ENCODE peak calls at places on chromosome 17, in seven cellular contexts. One of them, this sample, is unnamed.

GRCh38 chr17:11705111-11705510 is 106.8 kb downstream of the DNAH9 start:
- DNase-seq in small intestine: peak
- DNase-seq in ureter: no peak
- DNase-seq in posterior vena cava: no peak
- DNase-seq in KBM-7: no peak
- DNase-seq in effector CD4-positive, alpha-beta T cell: no peak
- DNase-seq in NCI-H1436: no peak
- DNase-seq in this sample: no peak

GRCh38 chr17:80441133-80441578 is 26.2 kb downstream of the ENDOV start:
- DNase-seq in small intestine: no peak
- DNase-seq in NCI-H1436: peak
- DNase-seq in effector CD4-positive, alpha-beta T cell: peak
- DNase-seq in ureter: no peak
- DNase-seq in posterior vena cava: no peak
- DNase-seq in KBM-7: peak
- DNase-seq in this sample: peak

GRCh38 chr17:60391419-60392041 is 403 bp downstream of the USP32 start:
- DNase-seq in ureter: no peak
- DNase-seq in small intestine: no peak
- DNase-seq in KBM-7: peak
- DNase-seq in NCI-H1436: peak
- DNase-seq in effector CD4-positive, alpha-beta T cell: no peak
- DNase-seq in posterior vena cava: no peak
- DNase-seq in this sample: peak

GRCh38 chr17:42286411-42287295 is 1.6 kb upstream of the STAT5A start:
- DNase-seq in NCI-H1436: no peak
- DNase-seq in small intestine: no peak
- DNase-seq in posterior vena cava: peak
- DNase-seq in effector CD4-positive, alpha-beta T cell: no peak
- DNase-seq in ureter: peak
- DNase-seq in KBM-7: no peak
- DNase-seq in this sample: no peak

GRCh38 chr17:66842959-66843358 is 8.0 kb downstream of the CACNG5 start:
- DNase-seq in effector CD4-positive, alpha-beta T cell: no peak
- DNase-seq in posterior vena cava: peak
- DNase-seq in NCI-H1436: no peak
- DNase-seq in KBM-7: no peak
- DNase-seq in small intestine: no peak
- DNase-seq in ureter: no peak
- DNase-seq in this sample: no peak

GRCh38 chr17:9899280-9900018 is 5.6 kb downstream of the RCVRN start:
- DNase-seq in NCI-H1436: no peak
- DNase-seq in KBM-7: no peak
- DNase-seq in ureter: no peak
- DNase-seq in small intestine: no peak
- DNase-seq in posterior vena cava: peak
- DNase-seq in effector CD4-positive, alpha-beta T cell: no peak
- DNase-seq in this sample: no peak

GRCh38 chr17:8275421-8276290 is 12.8 kb upstream of the RANGRF start:
- DNase-seq in effector CD4-positive, alpha-beta T cell: no peak
- DNase-seq in posterior vena cava: no peak
- DNase-seq in small intestine: no peak
- DNase-seq in NCI-H1436: no peak
- DNase-seq in KBM-7: no peak
- DNase-seq in ureter: no peak
- DNase-seq in this sample: no peak

GRCh38 chr17:31433091-31433790 is 41.8 kb downstream of the RAB11FIP4 start:
- DNase-seq in KBM-7: peak
- DNase-seq in NCI-H1436: no peak
- DNase-seq in effector CD4-positive, alpha-beta T cell: peak
- DNase-seq in ureter: no peak
- DNase-seq in small intestine: peak
- DNase-seq in posterior vena cava: no peak
- DNase-seq in this sample: no peak

GRCh38 chr17:27985306-27985705 is 57.2 kb upstream of the NLK start:
- DNase-seq in KBM-7: peak
- DNase-seq in ureter: no peak
- DNase-seq in small intestine: no peak
- DNase-seq in effector CD4-positive, alpha-beta T cell: no peak
- DNase-seq in posterior vena cava: no peak
- DNase-seq in NCI-H1436: peak
- DNase-seq in this sample: no peak

GRCh38 chr17:63545302-63545928 is 4.9 kb upstream of the DCAF7 start:
- DNase-seq in posterior vena cava: peak
- DNase-seq in effector CD4-positive, alpha-beta T cell: no peak
- DNase-seq in small intestine: no peak
- DNase-seq in NCI-H1436: no peak
- DNase-seq in ureter: no peak
- DNase-seq in KBM-7: no peak
- DNase-seq in this sample: no peak

GRCh38 chr17:41734139-41734948 is at the start of gene HAP1:
- DNase-seq in ureter: no peak
- DNase-seq in effector CD4-positive, alpha-beta T cell: no peak
- DNase-seq in KBM-7: peak
- DNase-seq in NCI-H1436: no peak
- DNase-seq in posterior vena cava: peak
- DNase-seq in small intestine: no peak
- DNase-seq in this sample: peak

GRCh38 chr17:19362293-19363113 is at the start of gene B9D1:
- DNase-seq in posterior vena cava: peak
- DNase-seq in KBM-7: peak
- DNase-seq in effector CD4-positive, alpha-beta T cell: peak
- DNase-seq in NCI-H1436: peak
- DNase-seq in small intestine: peak
- DNase-seq in ureter: peak
- DNase-seq in this sample: peak

GRCh38 chr17:60253048-60253447 is 103.3 kb downstream of the CA4 start:
- DNase-seq in ureter: no peak
- DNase-seq in effector CD4-positive, alpha-beta T cell: no peak
- DNase-seq in posterior vena cava: no peak
- DNase-seq in KBM-7: no peak
- DNase-seq in small intestine: no peak
- DNase-seq in NCI-H1436: no peak
- DNase-seq in this sample: no peak

GRCh38 chr17:68771867-68772515 is 170.8 kb upstream of the FAM20A start:
- DNase-seq in small intestine: peak
- DNase-seq in effector CD4-positive, alpha-beta T cell: no peak
- DNase-seq in NCI-H1436: peak
- DNase-seq in ureter: no peak
- DNase-seq in posterior vena cava: no peak
- DNase-seq in KBM-7: peak
- DNase-seq in this sample: no peak

GRCh38 chr17:7266784-7267183 is 4.5 kb upstream of the CLDN7 start:
- DNase-seq in effector CD4-positive, alpha-beta T cell: no peak
- DNase-seq in small intestine: no peak
- DNase-seq in posterior vena cava: no peak
- DNase-seq in NCI-H1436: no peak
- DNase-seq in ureter: no peak
- DNase-seq in KBM-7: no peak
- DNase-seq in this sample: no peak

GRCh38 chr17:35084987-35085386 is 21.5 kb upstream of the RFFL start:
- DNase-seq in KBM-7: no peak
- DNase-seq in posterior vena cava: no peak
- DNase-seq in ureter: no peak
- DNase-seq in effector CD4-positive, alpha-beta T cell: no peak
- DNase-seq in NCI-H1436: no peak
- DNase-seq in small intestine: peak
- DNase-seq in this sample: no peak

GRCh38 chr17:45873728-45874127 is 20.6 kb upstream of the MAPT start:
- DNase-seq in NCI-H1436: no peak
- DNase-seq in KBM-7: peak
- DNase-seq in small intestine: no peak
- DNase-seq in posterior vena cava: no peak
- DNase-seq in ureter: no peak
- DNase-seq in effector CD4-positive, alpha-beta T cell: no peak
- DNase-seq in this sample: no peak

GRCh38 chr17:58153046-58153445 is 4.9 kb downstream of the OR4D1 start:
- DNase-seq in small intestine: no peak
- DNase-seq in posterior vena cava: no peak
- DNase-seq in effector CD4-positive, alpha-beta T cell: peak
- DNase-seq in KBM-7: peak
- DNase-seq in ureter: no peak
- DNase-seq in NCI-H1436: no peak
- DNase-seq in this sample: no peak

GRCh38 chr17:42288078-42288984 is at the start of gene STAT5A:
- DNase-seq in posterior vena cava: peak
- DNase-seq in NCI-H1436: peak
- DNase-seq in KBM-7: peak
- DNase-seq in ureter: peak
- DNase-seq in effector CD4-positive, alpha-beta T cell: peak
- DNase-seq in small intestine: peak
- DNase-seq in this sample: peak

GRCh38 chr17:30519166-30519565 is 42.0 kb downstream of the GOSR1 start:
- DNase-seq in ureter: no peak
- DNase-seq in posterior vena cava: no peak
- DNase-seq in small intestine: no peak
- DNase-seq in NCI-H1436: no peak
- DNase-seq in KBM-7: no peak
- DNase-seq in effector CD4-positive, alpha-beta T cell: no peak
- DNase-seq in this sample: no peak

GRCh38 chr17:76536511-76537287 is 810 bp downstream of the CYGB start:
- DNase-seq in posterior vena cava: no peak
- DNase-seq in effector CD4-positive, alpha-beta T cell: no peak
- DNase-seq in small intestine: no peak
- DNase-seq in NCI-H1436: no peak
- DNase-seq in ureter: no peak
- DNase-seq in KBM-7: no peak
- DNase-seq in this sample: no peak

GRCh38 chr17:81345211-81346089 is 49.8 kb upstream of the BAHCC1 start:
- DNase-seq in ureter: peak
- DNase-seq in posterior vena cava: peak
- DNase-seq in effector CD4-positive, alpha-beta T cell: peak
- DNase-seq in NCI-H1436: peak
- DNase-seq in KBM-7: peak
- DNase-seq in small intestine: peak
- DNase-seq in this sample: peak

GRCh38 chr17:49832840-49833599 is 14.8 kb downstream of the TAC4 start:
- DNase-seq in small intestine: no peak
- DNase-seq in ureter: no peak
- DNase-seq in KBM-7: peak
- DNase-seq in NCI-H1436: no peak
- DNase-seq in effector CD4-positive, alpha-beta T cell: no peak
- DNase-seq in posterior vena cava: no peak
- DNase-seq in this sample: no peak

GRCh38 chr17:39677581-39678339 is 9.5 kb downstream of the PNMT start:
- DNase-seq in posterior vena cava: no peak
- DNase-seq in ureter: peak
- DNase-seq in KBM-7: no peak
- DNase-seq in NCI-H1436: no peak
- DNase-seq in effector CD4-positive, alpha-beta T cell: no peak
- DNase-seq in small intestine: no peak
- DNase-seq in this sample: no peak

GRCh38 chr17:51487947-51488346 is 227.6 kb downstream of the UTP18 start:
- DNase-seq in effector CD4-positive, alpha-beta T cell: no peak
- DNase-seq in ureter: no peak
- DNase-seq in NCI-H1436: no peak
- DNase-seq in small intestine: no peak
- DNase-seq in KBM-7: peak
- DNase-seq in posterior vena cava: no peak
- DNase-seq in this sample: no peak

GRCh38 chr17:20852541-20853370 is 190.1 kb downstream of the USP22 start:
- DNase-seq in ureter: no peak
- DNase-seq in posterior vena cava: peak
- DNase-seq in KBM-7: peak
- DNase-seq in small intestine: no peak
- DNase-seq in effector CD4-positive, alpha-beta T cell: no peak
- DNase-seq in NCI-H1436: peak
- DNase-seq in this sample: peak

GRCh38 chr17:50549256-50549941 is 2.4 kb downstream of the SPATA20 start:
- DNase-seq in KBM-7: no peak
- DNase-seq in ureter: no peak
- DNase-seq in small intestine: no peak
- DNase-seq in posterior vena cava: no peak
- DNase-seq in effector CD4-positive, alpha-beta T cell: no peak
- DNase-seq in NCI-H1436: no peak
- DNase-seq in this sample: no peak

GRCh38 chr17:59558953-59559352 is 6.5 kb upstream of the DHX40 start:
- DNase-seq in KBM-7: no peak
- DNase-seq in posterior vena cava: no peak
- DNase-seq in small intestine: peak
- DNase-seq in ureter: no peak
- DNase-seq in effector CD4-positive, alpha-beta T cell: no peak
- DNase-seq in NCI-H1436: no peak
- DNase-seq in this sample: no peak

GRCh38 chr17:72176902-72177660 is 56.3 kb downstream of the SOX9 start:
- DNase-seq in posterior vena cava: no peak
- DNase-seq in NCI-H1436: no peak
- DNase-seq in small intestine: peak
- DNase-seq in effector CD4-positive, alpha-beta T cell: no peak
- DNase-seq in KBM-7: no peak
- DNase-seq in ureter: no peak
- DNase-seq in this sample: no peak

GRCh38 chr17:76909971-76910760 is 42.0 kb downstream of the MGAT5B start:
- DNase-seq in NCI-H1436: no peak
- DNase-seq in small intestine: peak
- DNase-seq in posterior vena cava: no peak
- DNase-seq in ureter: no peak
- DNase-seq in KBM-7: peak
- DNase-seq in effector CD4-positive, alpha-beta T cell: no peak
- DNase-seq in this sample: no peak

GRCh38 chr17:1221209-1221608 is 41.4 kb upstream of the ABR start:
- DNase-seq in posterior vena cava: no peak
- DNase-seq in ureter: no peak
- DNase-seq in effector CD4-positive, alpha-beta T cell: no peak
- DNase-seq in NCI-H1436: no peak
- DNase-seq in small intestine: no peak
- DNase-seq in KBM-7: no peak
- DNase-seq in this sample: no peak

This sample was measured in memory B cell.